ENCODE peak calls at places on chromosomes 16 and 17, in four cellular contexts. F, C, Z and Y are unnamed samples.

GRCh38 chr17:19457830-19458271 is 46.8 kb downstream of the RNF112 start:
- DNase-seq in C (no peak), Z (no peak), F (peak), Y (no peak)

GRCh38 chr17:80892900-80893603 is 98.6 kb upstream of the CHMP6 start:
- DNase-seq in Z (no peak), C (no peak), F (no peak), Y (no peak)

GRCh38 chr17:2721603-2722002 is 10.0 kb upstream of the CLUH start:
- DNase-seq in F (no peak), C (no peak), Z (no peak), Y (no peak)

GRCh38 chr17:67557052-67557845 is 160.5 kb upstream of the NOL11 start:
- DNase-seq in C (no peak), Z (no peak), F (no peak), Y (no peak)

GRCh38 chr17:17874478-17874877 is 37.7 kb upstream of the SREBF1 start:
- DNase-seq in C (no peak), Z (no peak), F (no peak), Y (no peak)

GRCh38 chr16:47523342-47524006 is 62.3 kb downstream of the PHKB start:
- DNase-seq in Z (peak), C (no peak), F (no peak), Y (peak)

GRCh38 chr16:30875881-30876791 is 17.7 kb downstream of the BCL7C start:
- DNase-seq in F (no peak), C (no peak), Z (no peak), Y (peak)

GRCh38 chr17:40516581-40517285 is 15.3 kb upstream of the TNS4 start:
- DNase-seq in F (no peak), C (peak), Z (peak), Y (peak)

GRCh38 chr17:73188011-73188410 is 4.8 kb upstream of the COG1 start:
- DNase-seq in Z (no peak), C (no peak), F (no peak), Y (no peak)

GRCh38 chr17:48102700-48103378 is 1.6 kb upstream of the CBX1 start:
- DNase-seq in C (no peak), F (no peak), Z (peak), Y (no peak)

GRCh38 chr17:63437287-63438091 is 8.6 kb downstream of the CYB561 start:
- DNase-seq in Z (no peak), C (peak), F (no peak), Y (no peak)

GRCh38 chr17:80270104-80270503 is 9.5 kb downstream of the RNF213 start:
- DNase-seq in F (peak), Z (no peak), C (no peak), Y (no peak)

GRCh38 chr17:81509687-81510523 is 2.7 kb downstream of the ACTG1 start:
- DNase-seq in F (no peak), Z (no peak), C (no peak), Y (no peak)

GRCh38 chr17:76417499-76418143 is 33.2 kb downstream of the SPHK1 start:
- DNase-seq in F (no peak), Z (no peak), C (no peak), Y (no peak)

GRCh38 chr16:75695708-75696107 is 5.6 kb downstream of the DUXB start:
- DNase-seq in Z (peak), F (no peak), C (peak), Y (no peak)

GRCh38 chr17:147796-148740 is 10.7 kb downstream of the SCGB1C2 start:
- DNase-seq in Z (no peak), C (no peak), F (no peak), Y (no peak)

GRCh38 chr17:4858880-4859260 is 25.7 kb downstream of the MINK1 start:
- DNase-seq in F (peak), C (no peak), Z (no peak), Y (no peak)

GRCh38 chr17:40290629-40291296 is 3.1 kb downstream of the CDC6 start:
- DNase-seq in Z (peak), F (no peak), C (no peak), Y (no peak)

GRCh38 chr17:81025756-81026155 is 9.2 kb upstream of the BAIAP2 start:
- DNase-seq in Z (no peak), C (no peak), F (no peak), Y (no peak)

GRCh38 chr16:81174644-81175324 is 63.7 kb upstream of the BCO1 start:
- DNase-seq in C (no peak), F (no peak), Z (no peak), Y (no peak)

GRCh38 chr17:66952031-66952524 is 12.4 kb upstream of the CACNG4 start:
- DNase-seq in Z (peak), C (no peak), F (peak), Y (no peak)

GRCh38 chr17:56912105-56912999 is 1.5 kb downstream of the TRIM25 start:
- DNase-seq in F (no peak), C (no peak), Z (peak), Y (no peak)

GRCh38 chr16:85928411-85928820 is 29.5 kb downstream of the IRF8 start:
- DNase-seq in Z (no peak), F (no peak), C (no peak), Y (no peak)

GRCh38 chr17:42844271-42844670 is at the start of gene AOC2:
- DNase-seq in Z (no peak), C (no peak), F (no peak), Y (no peak)

GRCh38 chr16:11016993-11017392 is 72.6 kb downstream of the CLEC16A start:
- DNase-seq in F (no peak), C (peak), Z (peak), Y (no peak)

GRCh38 chr17:17054636-17055035 is 12.4 kb downstream of the MPRIP start:
- DNase-seq in Z (no peak), F (peak), C (no peak), Y (no peak)

GRCh38 chr17:39738568-39738901 is 797 bp downstream of the GRB7 start:
- DNase-seq in F (peak), C (no peak), Z (peak), Y (no peak)

GRCh38 chr17:8087075-8087941 is at the start of gene ALOX12B:
- DNase-seq in C (peak), F (no peak), Z (no peak), Y (no peak)

GRCh38 chr17:68260051-68260762 is 12.4 kb downstream of the AMZ2 start:
- DNase-seq in F (no peak), Z (no peak), C (no peak), Y (no peak)

GRCh38 chr16:79171504-79172240 is 428.9 kb downstream of the MAF start:
- DNase-seq in F (no peak), C (no peak), Z (no peak), Y (no peak)

GRCh38 chr17:67606896-67607604 is 110.7 kb upstream of the NOL11 start:
- DNase-seq in Z (no peak), F (no peak), C (no peak), Y (no peak)

GRCh38 chr17:33968350-33969044 is 286.6 kb upstream of the CCL2 start:
- DNase-seq in C (peak), Z (no peak), F (no peak), Y (peak)

GRCh38 chr17:46949291-46950174 is 26.6 kb downstream of the GOSR2 start:
- DNase-seq in Z (no peak), F (no peak), C (no peak), Y (no peak)

GRCh38 chr17:27741361-27741861 is 58.9 kb downstream of the NOS2 start:
- DNase-seq in Z (no peak), C (no peak), F (no peak), Y (no peak)

GRCh38 chr17:35684046-35684802 is 47.2 kb upstream of the RASL10B start:
- DNase-seq in Z (no peak), C (no peak), F (no peak), Y (no peak)

GRCh38 chr16:60331168-60331567 is 1597.1 kb upstream of the GOT2 start:
- DNase-seq in Z (no peak), C (no peak), F (no peak), Y (no peak)

DNA sequence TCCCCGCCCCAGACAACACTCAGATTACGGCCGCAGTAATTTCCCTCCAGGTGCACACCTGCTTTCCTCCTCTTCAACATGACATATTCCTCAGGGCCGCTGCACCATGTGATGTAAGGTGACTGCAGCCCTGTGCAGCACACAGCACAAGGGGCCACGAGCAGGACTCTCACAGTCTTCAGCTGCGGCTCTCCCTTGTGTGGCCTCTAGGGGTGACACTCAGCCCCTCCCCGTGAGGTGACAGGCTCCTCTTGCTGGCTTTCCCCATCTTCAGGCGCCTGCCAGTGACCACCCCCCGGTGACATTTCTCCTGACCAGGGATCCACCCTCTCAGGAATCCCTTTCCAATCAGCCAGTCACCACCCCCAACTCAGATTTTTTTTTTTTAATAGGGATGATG is 31.3 kb upstream of the ABCC3 start:
- DNase-seq in F (peak), Z (peak), C (peak), Y (no peak)
- TF ChIP-seq CREM in F (no peak), Z (no peak), C (no peak), Y (no peak)

GRCh38 chr17:77832180-77832560 is 126.3 kb upstream of the TNRC6C start:
- DNase-seq in C (no peak), F (no peak), Z (no peak), Y (no peak)

GRCh38 chr17:77830816-77831490 is 127.5 kb upstream of the TNRC6C start:
- DNase-seq in Z (no peak), F (no peak), C (no peak), Y (no peak)

GRCh38 chr17:77833769-77834168 is 124.7 kb upstream of the TNRC6C start:
- DNase-seq in F (no peak), C (no peak), Z (no peak), Y (peak)

GRCh38 chr17:77829871-77830799 is 128.4 kb upstream of the TNRC6C start:
- DNase-seq in C (peak), F (no peak), Z (no peak), Y (no peak)

GRCh38 chr17:77831497-77832179 is 126.9 kb upstream of the TNRC6C start:
- DNase-seq in F (no peak), C (no peak), Z (no peak), Y (no peak)
- TF ChIP-seq CREM in F (no peak), C (no peak), Z (no peak), Y (no peak)

DNA sequence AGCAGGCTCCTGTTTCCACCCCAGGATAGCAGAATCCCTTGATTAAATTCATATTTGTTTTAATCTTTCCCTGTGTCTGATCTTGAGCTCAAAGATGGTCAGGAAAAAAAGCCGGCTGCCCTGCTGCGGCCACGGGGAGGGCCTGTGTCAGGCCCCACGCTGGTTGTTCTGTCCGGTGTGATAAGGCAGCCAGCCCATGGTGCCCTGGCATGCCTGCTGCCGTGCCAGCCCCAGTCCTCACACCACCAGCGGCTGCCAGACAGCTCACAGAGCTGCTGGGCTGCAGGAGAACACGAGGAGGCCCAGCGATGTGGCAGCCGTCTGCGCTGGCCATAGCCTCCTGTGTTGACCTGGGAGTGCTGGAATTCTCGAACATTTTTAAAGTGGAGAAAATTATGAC is 34.7 kb upstream of the BRD7 start:
- DNase-seq in F (no peak), Z (no peak), C (no peak), Y (no peak)
- TF ChIP-seq CREM in F (no peak), Z (no peak), C (no peak), Y (no peak)

GRCh38 chr16:67598527-67598926 is 36.2 kb downstream of the CTCF start:
- DNase-seq in Z (no peak), C (no peak), F (no peak), Y (no peak)

GRCh38 chr16:67593701-67594100 is 31.4 kb downstream of the CTCF start:
- DNase-seq in F (no peak), Z (no peak), C (no peak), Y (no peak)

GRCh38 chr16:67593288-67593687 is 31.0 kb downstream of the CTCF start:
- DNase-seq in Z (no peak), C (no peak), F (no peak), Y (no peak)

GRCh38 chr16:67594256-67594915 is 32.1 kb downstream of the CTCF start:
- DNase-seq in Z (no peak), F (no peak), C (no peak), Y (no peak)

DNA sequence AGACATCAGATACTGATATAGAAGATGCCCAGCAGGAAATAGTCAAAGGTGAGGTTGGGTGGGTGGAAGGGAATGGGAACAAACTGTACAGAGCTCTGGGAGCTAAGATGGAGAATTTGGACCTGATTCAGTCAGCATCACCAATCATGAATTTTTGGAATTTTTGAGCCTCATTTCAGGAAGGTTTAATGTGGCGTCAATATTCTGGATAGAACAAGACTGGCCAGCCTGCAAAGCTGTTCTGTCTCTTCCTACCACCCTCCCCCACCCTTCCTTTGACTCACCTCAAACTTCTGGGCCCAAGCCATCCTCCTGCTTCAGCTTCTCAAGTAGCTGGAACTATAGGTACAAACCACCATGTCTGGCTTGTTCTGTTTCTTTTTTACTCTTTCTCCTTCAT is 32.6 kb downstream of the CTCF start:
- DNase-seq in Z (no peak), C (no peak), F (no peak), Y (no peak)
- TF ChIP-seq CREM in Z (no peak), C (no peak), F (no peak), Y (no peak)

GRCh38 chr16:84839956-84840355 is 20.2 kb downstream of the CRISPLD2 start:
- DNase-seq in Z (no peak), C (no peak), F (peak), Y (no peak)

GRCh38 chr16:84843149-84844048 is 23.6 kb downstream of the CRISPLD2 start:
- DNase-seq in C (no peak), Z (no peak), F (no peak), Y (no peak)

GRCh38 chr16:84842516-84843148 is 22.8 kb downstream of the CRISPLD2 start:
- DNase-seq in C (no peak), F (no peak), Z (no peak), Y (no peak)

GRCh38 chr16:84840687-84841627 is 21.2 kb downstream of the CRISPLD2 start:
- DNase-seq in F (no peak), C (no peak), Z (no peak), Y (no peak)

GRCh38 chr16:84841787-84842300 is 22.1 kb downstream of the CRISPLD2 start:
- DNase-seq in F (peak), C (no peak), Z (no peak), Y (no peak)
- TF ChIP-seq CREM in F (no peak), C (no peak), Z (no peak), Y (no peak)

GRCh38 chr16:89596957-89597644 is 16.3 kb upstream of the DPEP1 start:
- DNase-seq in F (no peak), C (no peak), Z (no peak), Y (no peak)

GRCh38 chr16:89599902-89600301 is 13.5 kb upstream of the DPEP1 start:
- DNase-seq in Z (no peak), F (no peak), C (no peak), Y (no peak)

GRCh38 chr16:89599451-89599858 is 14.0 kb upstream of the DPEP1 start:
- DNase-seq in Z (peak), C (peak), F (peak), Y (no peak)

GRCh38 chr16:89596061-89596689 is 17.3 kb upstream of the DPEP1 start:
- DNase-seq in C (no peak), Z (no peak), F (no peak), Y (no peak)

GRCh38 chr16:89598199-89598598 is 15.2 kb upstream of the DPEP1 start:
- DNase-seq in C (no peak), F (no peak), Z (no peak), Y (no peak)
- TF ChIP-seq CREM in C (no peak), F (no peak), Z (no peak), Y (no peak)

DNA sequence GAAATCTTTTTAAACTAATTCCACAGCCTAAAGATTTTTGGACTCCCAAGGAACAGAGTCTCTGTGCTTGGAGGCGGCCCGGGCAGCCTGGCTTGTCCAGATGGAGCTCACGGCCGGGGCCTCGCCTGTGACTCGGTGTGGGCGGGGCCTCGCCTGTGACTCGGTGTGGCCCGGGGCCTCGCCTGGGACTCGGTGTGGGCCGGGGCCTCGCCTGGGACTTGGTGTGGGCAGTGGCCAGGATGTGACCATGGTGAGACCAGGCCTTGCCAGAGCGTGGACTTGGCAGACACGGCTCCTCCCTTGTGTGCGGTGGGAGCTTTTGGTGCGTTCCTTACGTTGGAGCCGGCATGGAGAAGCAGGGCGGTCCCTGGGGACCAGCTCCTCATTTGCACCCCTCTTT is 92.3 kb downstream of the METRNL start:
- DNase-seq in F (peak), Z (no peak), C (peak), Y (no peak)
- TF ChIP-seq CREM in F (no peak), Z (no peak), C (no peak), Y (no peak)